ENCODE peak calls at places on chromosomes 7 and 10, in eight cellular contexts. W is GM23248; G is activated CD4-positive, alpha-beta T cell treated with anti-CD3 and anti-CD28 coated beads for 24 hours; F is HepG2; Z is activated T-cell treated with anti-CD3 and anti-CD28 coated beads for 1 hour; X is fibroblast of the conjunctiva; C is ELR; H is left lung. E is an unnamed sample.

GRCh38 chr10:100020161-100020882 is 10.6 kb upstream of the DNMBP start:
- DNase-seq in H (no peak), G (no peak), W (no peak), C (no peak), X (no peak), F (peak; percentile 81), Z (no peak), E (peak; percentile 13)

GRCh38 chr7:123208793-123209192 is 9.0 kb upstream of the SLC13A1 start:
- DNase-seq in F (peak; percentile 25), Z (no peak), H (no peak), X (no peak), G (no peak), W (no peak), C (no peak), E (no peak)

GRCh38 chr10:120538091-120538490 is 81.1 kb downstream of the PLPP4 start:
- DNase-seq in C (no peak), G (no peak), X (no peak), H (no peak), F (no peak), Z (no peak), W (no peak), E (no peak)

GRCh38 chr7:5419523-5420107 is 4.0 kb downstream of the TNRC18 start:
- DNase-seq in X (no peak), Z (no peak), G (no peak), H (no peak), C (peak; percentile 48), W (peak; percentile 52), F (peak; percentile 59), E (no peak)

GRCh38 chr7:116984917-116985316 is 31.6 kb downstream of the ST7 start:
- DNase-seq in C (peak; percentile 53), W (peak; percentile 52), G (no peak), X (peak; percentile 4), F (peak; percentile 27), Z (no peak), H (no peak), E (no peak)

GRCh38 chr10:11853468-11853867 is 30.3 kb downstream of the PROSER2 start:
- DNase-seq in Z (no peak), G (no peak), W (no peak), H (no peak), F (no peak), X (no peak), C (peak; percentile 10), E (no peak)

GRCh38 chr7:5383314-5384098 is 40.1 kb downstream of the TNRC18 start:
- DNase-seq in X (no peak), C (no peak), G (no peak), W (no peak), Z (no peak), F (no peak), H (no peak), E (no peak)

GRCh38 chr7:36734731-36735130 is 10.4 kb upstream of the AOAH start:
- DNase-seq in F (no peak), H (no peak), C (no peak), W (no peak), G (no peak), Z (no peak), X (no peak), E (no peak)

GRCh38 chr10:110456523-110457091 is 41.1 kb upstream of the DUSP5 start:
- DNase-seq in F (no peak), H (no peak), C (peak; percentile 82), Z (no peak), G (no peak), W (peak; percentile 47), X (no peak), E (no peak)

GRCh38 chr10:6958254-6958653 is 378.2 kb upstream of the PRKCQ start:
- DNase-seq in G (no peak), X (no peak), W (no peak), Z (no peak), C (no peak), F (no peak), H (no peak), E (no peak)

GRCh38 chr7:93028610-93029009 is 89.2 kb downstream of the SAMD9 start:
- DNase-seq in F (no peak), W (no peak), G (no peak), C (no peak), H (no peak), Z (no peak), X (no peak), E (no peak)

GRCh38 chr7:65444899-65445823 is 71.5 kb downstream of the ZNF92 start:
- DNase-seq in W (no peak), C (no peak), X (no peak), F (peak; percentile 98), H (no peak), G (no peak), Z (no peak), E (no peak)

GRCh38 chr7:27145167-27145883 is 1.8 kb upstream of the HOXA5 start:
- DNase-seq in Z (no peak), X (no peak), C (no peak), H (no peak), W (no peak), G (no peak), F (no peak), E (no peak)

GRCh38 chr10:74292871-74293427 is 141.9 kb downstream of the ADK start:
- DNase-seq in F (no peak), X (no peak), W (peak; percentile 57), Z (no peak), C (peak; percentile 75), G (no peak), H (no peak), E (no peak)

GRCh38 chr7:116950889-116951351 is 2.4 kb upstream of the ST7 start:
- DNase-seq in F (no peak), X (no peak), C (no peak), Z (no peak), G (no peak), W (no peak), H (peak; percentile 32), E (no peak)

GRCh38 chr7:20331231-20331880 is 656 bp downstream of the ITGB8 start:
- DNase-seq in W (peak; percentile 64), H (peak; percentile 40), X (no peak), G (peak; percentile 5), C (peak; percentile 32), Z (no peak), F (no peak), E (no peak)

GRCh38 chr7:126780993-126781392 is 471.7 kb downstream of the GRM8 start:
- DNase-seq in C (no peak), G (no peak), X (no peak), F (no peak), H (no peak), Z (no peak), W (no peak), E (no peak)

GRCh38 chr10:6053303-6053702 is 8.9 kb downstream of the IL2RA start:
- DNase-seq in F (no peak), X (no peak), H (no peak), W (no peak), Z (no peak), C (no peak), G (no peak), E (no peak)

GRCh38 chr7:39624202-39624807 is 933 bp downstream of the RALA start:
- DNase-seq in C (peak; percentile 45), X (peak; percentile 43), F (no peak), G (no peak), W (peak; percentile 64), Z (no peak), H (peak; percentile 49), E (peak; percentile 31)

GRCh38 chr10:43846187-43846680 is 197.6 kb upstream of the ZNF32 start:
- DNase-seq in X (peak; percentile 83), W (peak; percentile 78), F (no peak), H (no peak), Z (no peak), C (peak; percentile 66), G (peak; percentile 26), E (no peak)

E was measured in DMS 273 treated with DMSO at 0.1 percent for 48 hours.